ENCODE peak calls at places on chromosomes 1 and 21, in seven cellular contexts. F is mesendoderm, H is neuronal stem cell, X is mesenchymal stem cell, I is IMR-90, R is H1, E is trophoblast cell. V is an unnamed sample.
A peak's percentile ranks its signal among the peaks of the same experiment; 100 is the strongest.

GRCh38 chr1:47767741-47768100 is 229.5 kb downstream of the TRABD2B start:
- DNase-seq in H (no peak), X (no peak), R (no peak), I (no peak), E (no peak), F (no peak), V (no peak)

GRCh38 chr1:102977293-102977692 is 131.0 kb downstream of the COL11A1 start:
- DNase-seq in H (no peak), F (no peak), X (no peak), R (no peak), E (no peak), I (no peak), V (no peak)

GRCh38 chr1:179754031-179754624 is 11.0 kb downstream of the FAM163A start:
- DNase-seq in X (peak; percentile 34), E (no peak), I (peak; percentile 87), F (no peak), H (no peak), R (no peak), V (no peak)

GRCh38 chr1:147891088-147891487 is 11.5 kb upstream of the GJA8 start:
- DNase-seq in H (no peak), X (no peak), I (no peak), E (no peak), R (no peak), F (no peak), V (no peak)

GRCh38 chr21:28938726-28939125 is 54.0 kb downstream of the LTN1 start:
- DNase-seq in R (no peak), I (no peak), H (no peak), F (no peak), X (no peak), E (no peak), V (no peak)

GRCh38 chr1:44693900-44694299 is 19.4 kb downstream of the ARMH1 start:
- DNase-seq in X (no peak), I (no peak), F (no peak), H (no peak), E (no peak), R (no peak), V (no peak)

GRCh38 chr1:201140235-201140940 is 13.4 kb upstream of the ASCL5 start:
- DNase-seq in H (no peak), F (no peak), I (no peak), R (no peak), X (no peak), E (no peak), V (no peak)

GRCh38 chr1:21671915-21672314 is 2.8 kb upstream of the RAP1GAP start:
- DNase-seq in H (no peak), F (no peak), X (no peak), I (no peak), R (no peak), E (no peak), V (peak; percentile 13)

GRCh38 chr1:244056602-244057001 is 5.5 kb downstream of the ZBTB18 start:
- DNase-seq in I (no peak), E (no peak), H (no peak), F (peak; percentile 40), R (no peak), X (peak; percentile 18), V (no peak)

GRCh38 chr1:14862114-14862513 is 263.6 kb downstream of the KAZN start:
- DNase-seq in F (no peak), R (no peak), E (no peak), I (no peak), X (no peak), H (no peak), V (no peak)

GRCh38 chr1:85109475-85109874 is 61.2 kb upstream of the MCOLN3 start:
- DNase-seq in I (peak; percentile 75), F (peak; percentile 80), H (peak; percentile 49), X (peak; percentile 76), R (peak; percentile 50), E (peak; percentile 34), V (peak; percentile 69)

GRCh38 chr1:15371610-15372539 is 37.8 kb upstream of the EFHD2 start:
- DNase-seq in R (no peak), I (no peak), H (no peak), F (no peak), E (peak; percentile 40), X (peak; percentile 21), V (no peak)

GRCh38 chr21:46227811-46228344 is 696 bp downstream of the LSS start:
- DNase-seq in I (no peak), H (no peak), X (peak; percentile 15), E (no peak), R (no peak), F (peak; percentile 18), V (no peak)

GRCh38 chr1:113579256-113580018 is 179.8 kb downstream of the PHTF1 start:
- DNase-seq in I (peak; percentile 7), R (no peak), H (no peak), E (peak; percentile 43), F (no peak), X (no peak), V (no peak)

GRCh38 chr1:113581323-113581722 is 178.0 kb downstream of the PHTF1 start:
- DNase-seq in I (no peak), E (no peak), F (no peak), X (no peak), H (no peak), R (no peak), V (no peak)

DNA sequence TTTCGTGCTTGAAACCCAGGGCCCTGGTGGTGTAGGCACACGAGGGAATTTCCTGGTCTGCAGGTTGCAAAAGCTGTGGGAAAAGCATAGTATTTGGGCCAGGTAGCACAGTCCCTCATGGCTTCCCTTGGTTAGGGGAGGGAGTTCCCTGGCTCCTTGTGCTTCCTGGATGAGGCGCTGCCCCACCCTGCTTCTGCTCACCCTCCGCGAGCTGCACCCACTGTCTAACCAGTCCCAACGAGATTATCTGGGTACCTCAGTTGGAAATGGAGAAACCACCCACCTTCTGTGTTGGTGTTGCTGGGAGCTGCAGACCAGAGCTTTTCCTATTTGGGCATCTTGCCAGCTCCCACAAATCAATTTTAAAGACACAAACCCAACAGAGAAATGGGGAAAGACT is 183.0 kb downstream of the PHTF1 start:
- DNase-seq in R (no peak), H (no peak), X (no peak), E (no peak), F (no peak), I (no peak), V (no peak)
- H3K23ac ChIP-seq in R (no peak overlapping the region), H (no peak overlapping the region), X (no peak overlapping the region), E (no peak overlapping the region), F (no peak overlapping the region), I (no peak overlapping the region), V (no peak overlapping the region)

DNA sequence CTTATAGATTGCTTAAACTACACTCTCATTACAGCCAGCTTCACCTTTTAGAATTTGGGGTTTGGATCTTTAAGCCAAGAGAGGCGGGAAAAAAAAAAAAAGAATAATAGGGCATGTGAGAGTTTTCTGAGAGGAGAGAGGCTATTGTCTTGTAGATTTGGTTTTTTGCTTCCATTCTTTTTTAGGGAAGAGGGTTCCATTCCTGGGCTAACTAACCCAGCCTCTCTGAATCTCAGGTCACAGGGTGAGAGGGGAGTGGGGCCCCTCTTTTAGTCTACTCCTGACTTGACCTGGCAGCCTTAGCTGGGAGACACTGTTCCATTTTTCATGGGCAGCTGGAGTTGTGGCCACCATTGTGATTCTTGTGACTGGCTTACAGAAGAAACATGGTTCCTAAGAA is 24.2 kb downstream of the PBX1 start:
- DNase-seq in X (no peak), E (no peak), R (no peak), F (no peak), I (no peak), H (no peak), V (no peak)
- H2BK5ac ChIP-seq in X (no peak overlapping the region), E (no peak overlapping the region), R (no peak overlapping the region), F (no peak overlapping the region), I (no peak overlapping the region), H (no peak overlapping the region), V (no peak overlapping the region)

DNA sequence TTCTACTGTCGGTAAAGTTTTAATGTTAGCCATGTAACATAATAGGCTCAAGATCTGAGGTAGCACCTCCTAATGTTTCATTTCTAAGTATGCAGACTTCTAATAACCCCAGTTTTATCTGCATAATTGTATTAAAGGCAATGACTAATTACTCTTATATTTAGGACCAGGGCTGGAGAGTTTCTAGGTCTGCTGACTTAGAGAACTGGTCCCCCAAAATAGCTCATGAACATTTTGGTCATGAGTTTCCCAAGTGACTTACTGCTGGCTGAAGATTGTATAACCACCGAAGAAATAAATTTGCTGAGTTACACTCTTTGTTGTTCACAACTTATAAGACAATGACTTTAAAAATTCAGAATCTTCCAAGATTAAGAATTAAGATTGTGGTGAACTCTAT is 197.8 kb upstream of the TNR start:
- DNase-seq in R (no peak), F (no peak), X (no peak), E (no peak), H (no peak), I (no peak), V (no peak)
- H3K23ac ChIP-seq in R (no peak overlapping the region), F (no peak overlapping the region), X (no peak overlapping the region), E (no peak overlapping the region), H (no peak overlapping the region), I (no peak overlapping the region), V (no peak overlapping the region)

DNA sequence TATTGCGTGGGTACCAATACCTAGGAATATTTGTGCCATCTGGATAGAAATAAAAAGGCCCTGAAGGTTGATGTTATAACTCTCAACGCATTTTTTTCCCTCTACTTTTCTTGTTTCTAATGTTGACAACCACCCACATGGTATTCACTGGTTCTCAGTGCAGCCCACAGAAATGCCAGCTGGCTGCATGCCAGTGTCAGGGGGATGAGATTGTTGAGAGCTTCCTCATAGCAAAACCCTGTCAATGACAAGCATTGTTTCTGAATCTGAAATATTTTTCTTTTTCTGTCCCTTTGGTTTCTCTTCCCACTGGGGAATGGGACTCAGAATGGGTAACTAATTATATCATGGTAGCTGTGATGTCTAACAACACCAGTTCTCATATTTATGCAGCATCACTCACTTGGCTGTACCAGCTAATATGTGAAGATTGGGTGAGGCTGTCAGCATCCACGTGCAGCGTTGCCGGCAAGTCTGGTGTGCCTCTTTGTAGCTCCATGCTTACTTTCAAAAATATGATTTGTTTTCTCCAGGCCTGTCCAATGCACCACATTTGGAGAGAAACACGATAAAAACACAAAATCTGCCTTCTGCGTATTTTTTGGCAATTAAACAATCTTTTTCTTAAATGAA is 284.6 kb downstream of the PTBP2 start:
- DNase-seq in I (peak; percentile 84), X (peak; percentile 23), R (no peak), H (no peak), E (no peak), F (no peak), V (no peak)
- H2BK5ac ChIP-seq in I (no peak overlapping the region), X (no peak overlapping the region), R (no peak overlapping the region), H (no peak overlapping the region), E (no peak overlapping the region), F (no peak overlapping the region), V (no peak overlapping the region)

GRCh38 chr1:119429687-119430086 is 14.7 kb downstream of the HSD3B2 start:
- DNase-seq in F (peak; percentile 70), E (no peak), R (no peak), X (no peak), H (no peak), I (no peak), V (no peak)
- H3K23ac ChIP-seq in F (no peak overlapping the region), E (no peak overlapping the region), R (no peak overlapping the region), X (no peak overlapping the region), H (no peak overlapping the region), I (no peak overlapping the region), V (no peak overlapping the region)

GRCh38 chr1:153958961-153959260 is 499 bp upstream of the CRTC2 start:
- DNase-seq in X (no peak), R (no peak), F (no peak), E (no peak), H (no peak), I (no peak), V (no peak)
- H2BK5ac ChIP-seq in X (no peak overlapping the region), R (no peak overlapping the region), F (no peak overlapping the region), E (no peak overlapping the region), H (no peak overlapping the region), I (peak overlapping the region; percentile 46), V (no peak overlapping the region)

V was measured in H9.